ENCODE peak calls at places on chromosomes 4 and X, in nine cellular contexts. One of them, this sample, is unnamed.

GRCh38 chr4:167282171-167282864 is 48.0 kb upstream of the SPOCK3 start:
- DNase-seq in epithelial cell of esophagus: peak; percentile 83
- DNase-seq in frontal cortex: no peak
- DNase-seq in cardiac fibroblast: peak; percentile 75
- DNase-seq in AG08395: no peak
- DNase-seq in ACHN: no peak
- DNase-seq in WTC11: no peak
- DNase-seq in AG20443: no peak
- DNase-seq in Daoy: peak; percentile 4
- DNase-seq in this sample: no peak

GRCh38 chr4:74410272-74410671 is 34.7 kb upstream of the AREG start:
- DNase-seq in epithelial cell of esophagus: peak; percentile 97
- DNase-seq in frontal cortex: no peak
- DNase-seq in cardiac fibroblast: peak; percentile 62
- DNase-seq in AG08395: no peak
- DNase-seq in ACHN: no peak
- DNase-seq in WTC11: no peak
- DNase-seq in AG20443: no peak
- DNase-seq in Daoy: no peak
- DNase-seq in this sample: no peak

GRCh38 chr4:151418385-151418784 is 9.4 kb downstream of the FHIP1A start:
- DNase-seq in epithelial cell of esophagus: peak; percentile 94
- DNase-seq in frontal cortex: no peak
- DNase-seq in cardiac fibroblast: peak; percentile 88
- DNase-seq in AG08395: peak; percentile 78
- DNase-seq in ACHN: peak; percentile 83
- DNase-seq in WTC11: no peak
- DNase-seq in AG20443: peak; percentile 55
- DNase-seq in Daoy: peak; percentile 57
- DNase-seq in this sample: no peak

GRCh38 chrX:51614353-51614752 is 4.4 kb downstream of the CENPVL3 start:
- DNase-seq in epithelial cell of esophagus: peak; percentile 51
- DNase-seq in frontal cortex: no peak
- DNase-seq in cardiac fibroblast: peak; percentile 39
- DNase-seq in AG08395: peak; percentile 49
- DNase-seq in ACHN: peak; percentile 23
- DNase-seq in WTC11: no peak
- DNase-seq in AG20443: peak; percentile 23
- DNase-seq in Daoy: peak; percentile 13
- DNase-seq in this sample: no peak

GRCh38 chrX:14235004-14235403 is 205.3 kb upstream of the GEMIN8 start:
- DNase-seq in epithelial cell of esophagus: peak; percentile 39
- DNase-seq in frontal cortex: no peak
- DNase-seq in cardiac fibroblast: no peak
- DNase-seq in AG08395: no peak
- DNase-seq in ACHN: no peak
- DNase-seq in WTC11: peak; percentile 10
- DNase-seq in AG20443: no peak
- DNase-seq in Daoy: no peak
- DNase-seq in this sample: no peak

GRCh38 chr4:184384810-184385557 is 89.4 kb downstream of the IRF2 start:
- DNase-seq in epithelial cell of esophagus: peak; percentile 32
- DNase-seq in frontal cortex: no peak
- DNase-seq in cardiac fibroblast: no peak
- DNase-seq in AG08395: no peak
- DNase-seq in ACHN: no peak
- DNase-seq in WTC11: no peak
- DNase-seq in AG20443: no peak
- DNase-seq in Daoy: no peak
- DNase-seq in this sample: no peak

GRCh38 chr4:52574036-52574435 is 85.1 kb downstream of the USP46 start:
- DNase-seq in epithelial cell of esophagus: peak; percentile 39
- DNase-seq in frontal cortex: no peak
- DNase-seq in cardiac fibroblast: peak; percentile 9
- DNase-seq in AG08395: peak; percentile 19
- DNase-seq in ACHN: no peak
- DNase-seq in WTC11: no peak
- DNase-seq in AG20443: no peak
- DNase-seq in Daoy: no peak
- DNase-seq in this sample: no peak

GRCh38 chrX:29397506-29397905 is 810.3 kb downstream of the IL1RAPL1 start:
- DNase-seq in epithelial cell of esophagus: no peak
- DNase-seq in frontal cortex: no peak
- DNase-seq in cardiac fibroblast: peak; percentile 31
- DNase-seq in AG08395: peak; percentile 4
- DNase-seq in ACHN: no peak
- DNase-seq in WTC11: no peak
- DNase-seq in AG20443: peak; percentile 15
- DNase-seq in Daoy: no peak
- DNase-seq in this sample: no peak

GRCh38 chr4:184756399-184756798 is 22.5 kb upstream of the CENPU start:
- DNase-seq in epithelial cell of esophagus: peak; percentile 16
- DNase-seq in frontal cortex: no peak
- DNase-seq in cardiac fibroblast: peak; percentile 80
- DNase-seq in AG08395: peak; percentile 14
- DNase-seq in ACHN: no peak
- DNase-seq in WTC11: no peak
- DNase-seq in AG20443: peak; percentile 24
- DNase-seq in Daoy: no peak
- DNase-seq in this sample: no peak

GRCh38 chr4:13236485-13236884 is 247.7 kb downstream of the RAB28 start:
- DNase-seq in epithelial cell of esophagus: no peak
- DNase-seq in frontal cortex: no peak
- DNase-seq in cardiac fibroblast: no peak
- DNase-seq in AG08395: no peak
- DNase-seq in ACHN: no peak
- DNase-seq in WTC11: no peak
- DNase-seq in AG20443: no peak
- DNase-seq in Daoy: no peak
- DNase-seq in this sample: no peak

GRCh38 chr4:156374069-156374468 is 420.4 kb upstream of the CTSO start:
- DNase-seq in epithelial cell of esophagus: no peak
- DNase-seq in frontal cortex: no peak
- DNase-seq in cardiac fibroblast: no peak
- DNase-seq in AG08395: no peak
- DNase-seq in ACHN: no peak
- DNase-seq in WTC11: no peak
- DNase-seq in AG20443: no peak
- DNase-seq in Daoy: no peak
- DNase-seq in this sample: no peak

GRCh38 chrX:153971124-153971631 is 440 bp downstream of the HCFC1 start:
- DNase-seq in epithelial cell of esophagus: peak; percentile 89
- DNase-seq in frontal cortex: peak; percentile 90
- DNase-seq in cardiac fibroblast: peak; percentile 87
- DNase-seq in AG08395: peak; percentile 85
- DNase-seq in ACHN: peak; percentile 76
- DNase-seq in WTC11: peak; percentile 69
- DNase-seq in AG20443: peak; percentile 79
- DNase-seq in Daoy: peak; percentile 87
- DNase-seq in this sample: no peak

GRCh38 chr4:53905935-53906377 is 158.4 kb downstream of the CHIC2 start:
- DNase-seq in epithelial cell of esophagus: peak; percentile 75
- DNase-seq in frontal cortex: no peak
- DNase-seq in cardiac fibroblast: peak; percentile 79
- DNase-seq in AG08395: peak; percentile 48
- DNase-seq in ACHN: peak; percentile 44
- DNase-seq in WTC11: peak; percentile 34
- DNase-seq in AG20443: peak; percentile 49
- DNase-seq in Daoy: peak; percentile 29
- DNase-seq in this sample: no peak

GRCh38 chrX:44474410-44474809 is 68.2 kb downstream of the FUNDC1 start:
- DNase-seq in epithelial cell of esophagus: peak; percentile 71
- DNase-seq in frontal cortex: no peak
- DNase-seq in cardiac fibroblast: peak; percentile 18
- DNase-seq in AG08395: peak; percentile 68
- DNase-seq in ACHN: no peak
- DNase-seq in WTC11: no peak
- DNase-seq in AG20443: peak; percentile 68
- DNase-seq in Daoy: no peak
- DNase-seq in this sample: no peak

GRCh38 chrX:10618911-10619310 is 1.5 kb downstream of the MID1 start:
- DNase-seq in epithelial cell of esophagus: no peak
- DNase-seq in frontal cortex: no peak
- DNase-seq in cardiac fibroblast: peak; percentile 13
- DNase-seq in AG08395: no peak
- DNase-seq in ACHN: no peak
- DNase-seq in WTC11: no peak
- DNase-seq in AG20443: no peak
- DNase-seq in Daoy: no peak
- DNase-seq in this sample: no peak

GRCh38 chr4:98630804-98631454 is 27.5 kb downstream of the TSPAN5 start:
- DNase-seq in epithelial cell of esophagus: no peak
- DNase-seq in frontal cortex: no peak
- DNase-seq in cardiac fibroblast: no peak
- DNase-seq in AG08395: peak; percentile 15
- DNase-seq in ACHN: no peak
- DNase-seq in WTC11: no peak
- DNase-seq in AG20443: no peak
- DNase-seq in Daoy: no peak
- DNase-seq in this sample: no peak

GRCh38 chrX:105229146-105229545 is 8.7 kb upstream of the TEX13A start:
- DNase-seq in epithelial cell of esophagus: no peak
- DNase-seq in frontal cortex: no peak
- DNase-seq in cardiac fibroblast: no peak
- DNase-seq in AG08395: no peak
- DNase-seq in ACHN: no peak
- DNase-seq in WTC11: no peak
- DNase-seq in AG20443: no peak
- DNase-seq in Daoy: no peak
- DNase-seq in this sample: no peak

GRCh38 chrX:125004799-125005198 is 314.9 kb upstream of the TEX13C start:
- DNase-seq in epithelial cell of esophagus: peak; percentile 30
- DNase-seq in frontal cortex: no peak
- DNase-seq in cardiac fibroblast: no peak
- DNase-seq in AG08395: no peak
- DNase-seq in ACHN: no peak
- DNase-seq in WTC11: no peak
- DNase-seq in AG20443: no peak
- DNase-seq in Daoy: peak; percentile 0
- DNase-seq in this sample: no peak

GRCh38 chrX:125203379-125203736 is 116.3 kb upstream of the TEX13C start:
- DNase-seq in epithelial cell of esophagus: no peak
- DNase-seq in frontal cortex: no peak
- DNase-seq in cardiac fibroblast: no peak
- DNase-seq in AG08395: no peak
- DNase-seq in ACHN: no peak
- DNase-seq in WTC11: no peak
- DNase-seq in AG20443: peak; percentile 5
- DNase-seq in Daoy: peak; percentile 9
- DNase-seq in this sample: no peak

GRCh38 chr4:33072340-33073089 is 2352.3 kb downstream of the PCDH7 start:
- DNase-seq in epithelial cell of esophagus: no peak
- DNase-seq in frontal cortex: no peak
- DNase-seq in cardiac fibroblast: peak; percentile 29
- DNase-seq in AG08395: no peak
- DNase-seq in ACHN: no peak
- DNase-seq in WTC11: no peak
- DNase-seq in AG20443: no peak
- DNase-seq in Daoy: no peak
- DNase-seq in this sample: no peak

GRCh38 chr4:898869-899555 is 33.1 kb downstream of the GAK start:
- DNase-seq in epithelial cell of esophagus: no peak
- DNase-seq in frontal cortex: no peak
- DNase-seq in cardiac fibroblast: no peak
- DNase-seq in AG08395: no peak
- DNase-seq in ACHN: peak; percentile 6
- DNase-seq in WTC11: no peak
- DNase-seq in AG20443: no peak
- DNase-seq in Daoy: no peak
- DNase-seq in this sample: no peak

GRCh38 chrX:18173494-18174180 is 47.0 kb downstream of the BEND2 start:
- DNase-seq in epithelial cell of esophagus: no peak
- DNase-seq in frontal cortex: no peak
- DNase-seq in cardiac fibroblast: no peak
- DNase-seq in AG08395: no peak
- DNase-seq in ACHN: no peak
- DNase-seq in WTC11: no peak
- DNase-seq in AG20443: no peak
- DNase-seq in Daoy: peak; percentile 5
- DNase-seq in this sample: no peak

GRCh38 chrX:13791559-13791958 is 25.3 kb downstream of the GPM6B start:
- DNase-seq in epithelial cell of esophagus: no peak
- DNase-seq in frontal cortex: peak; percentile 9
- DNase-seq in cardiac fibroblast: no peak
- DNase-seq in AG08395: no peak
- DNase-seq in ACHN: no peak
- DNase-seq in WTC11: no peak
- DNase-seq in AG20443: no peak
- DNase-seq in Daoy: no peak
- DNase-seq in this sample: no peak

GRCh38 chr4:2324891-2325290 is 63.0 kb upstream of the MXD4 start:
- DNase-seq in epithelial cell of esophagus: no peak
- DNase-seq in frontal cortex: no peak
- DNase-seq in cardiac fibroblast: no peak
- DNase-seq in AG08395: no peak
- DNase-seq in ACHN: no peak
- DNase-seq in WTC11: no peak
- DNase-seq in AG20443: no peak
- DNase-seq in Daoy: no peak
- DNase-seq in this sample: no peak

GRCh38 chr4:185143596-185143969 is 517 bp downstream of the SLC25A4 start:
- DNase-seq in epithelial cell of esophagus: peak; percentile 67
- DNase-seq in frontal cortex: no peak
- DNase-seq in cardiac fibroblast: no peak
- DNase-seq in AG08395: no peak
- DNase-seq in ACHN: peak; percentile 22
- DNase-seq in WTC11: no peak
- DNase-seq in AG20443: peak; percentile 53
- DNase-seq in Daoy: peak; percentile 12
- DNase-seq in this sample: no peak

GRCh38 chr4:140839888-140840790 is 84.0 kb upstream of the TBC1D9 start:
- DNase-seq in epithelial cell of esophagus: no peak
- DNase-seq in frontal cortex: no peak
- DNase-seq in cardiac fibroblast: no peak
- DNase-seq in AG08395: no peak
- DNase-seq in ACHN: no peak
- DNase-seq in WTC11: no peak
- DNase-seq in AG20443: no peak
- DNase-seq in Daoy: no peak
- DNase-seq in this sample: no peak

GRCh38 chr4:139633661-139634060 is 32.0 kb upstream of the MGST2 start:
- DNase-seq in epithelial cell of esophagus: peak; percentile 42
- DNase-seq in frontal cortex: no peak
- DNase-seq in cardiac fibroblast: peak; percentile 66
- DNase-seq in AG08395: peak; percentile 36
- DNase-seq in ACHN: peak; percentile 56
- DNase-seq in WTC11: peak; percentile 48
- DNase-seq in AG20443: peak; percentile 66
- DNase-seq in Daoy: peak; percentile 25
- DNase-seq in this sample: no peak

GRCh38 chr4:21001490-21001889 is 301.2 kb downstream of the PACRGL start:
- DNase-seq in epithelial cell of esophagus: no peak
- DNase-seq in frontal cortex: no peak
- DNase-seq in cardiac fibroblast: no peak
- DNase-seq in AG08395: no peak
- DNase-seq in ACHN: no peak
- DNase-seq in WTC11: no peak
- DNase-seq in AG20443: no peak
- DNase-seq in Daoy: no peak
- DNase-seq in this sample: no peak

GRCh38 chrX:151742311-151742710 is 7.8 kb downstream of the CNGA2 start:
- DNase-seq in epithelial cell of esophagus: no peak
- DNase-seq in frontal cortex: no peak
- DNase-seq in cardiac fibroblast: no peak
- DNase-seq in AG08395: no peak
- DNase-seq in ACHN: no peak
- DNase-seq in WTC11: no peak
- DNase-seq in AG20443: no peak
- DNase-seq in Daoy: no peak
- DNase-seq in this sample: no peak

GRCh38 chr4:97938141-97938540 is 205.1 kb downstream of the STPG2 start:
- DNase-seq in epithelial cell of esophagus: no peak
- DNase-seq in frontal cortex: no peak
- DNase-seq in cardiac fibroblast: no peak
- DNase-seq in AG08395: no peak
- DNase-seq in ACHN: no peak
- DNase-seq in WTC11: no peak
- DNase-seq in AG20443: no peak
- DNase-seq in Daoy: no peak
- DNase-seq in this sample: no peak

GRCh38 chrX:116694046-116694445 is 231.3 kb upstream of the CT83 start:
- DNase-seq in epithelial cell of esophagus: no peak
- DNase-seq in frontal cortex: no peak
- DNase-seq in cardiac fibroblast: no peak
- DNase-seq in AG08395: no peak
- DNase-seq in ACHN: no peak
- DNase-seq in WTC11: no peak
- DNase-seq in AG20443: no peak
- DNase-seq in Daoy: no peak
- DNase-seq in this sample: no peak

This sample was measured in D721Med.